ENCODE peak calls at places on chromosomes 5 and 9, in four cellular contexts. S is H1, Z is suprapubic skin, K is ovary. Q is an unnamed sample. For H3K36me3, the result is how much of the 10 kb centered on the place peaks cover.

GRCh38 chr9:98192503-98193335 is at the start of gene CORO2A:
- DNase-seq in K (peak), S (peak), Z (no peak), Q (peak)

GRCh38 chr5:72459913-72460312 is 47.3 kb downstream of the ZNF366 start:
- DNase-seq in Z (no peak), S (no peak), K (no peak), Q (no peak)

GRCh38 chr9:16289639-16290038 is 580.8 kb downstream of the BNC2 start:
- DNase-seq in K (no peak), Z (no peak), S (no peak), Q (no peak)

GRCh38 chr5:90142531-90142930 is 267.0 kb downstream of the CETN3 start:
- DNase-seq in K (no peak), S (no peak), Z (no peak), Q (no peak)

GRCh38 chr5:11384441-11385250 is 519.6 kb downstream of the CTNND2 start:
- DNase-seq in S (peak), K (peak), Z (no peak), Q (peak)

GRCh38 chr9:73011956-73012355 is 59.1 kb upstream of the ALDH1A1 start:
- DNase-seq in K (no peak), S (no peak), Z (no peak), Q (no peak)

GRCh38 chr9:32128546-32128945 is 255.9 kb upstream of the ACO1 start:
- DNase-seq in Z (no peak), K (no peak), S (no peak), Q (no peak)

GRCh38 chr5:178361657-178362445 is 129.2 kb upstream of the PHYKPL start:
- DNase-seq in S (no peak), Z (peak), K (no peak), Q (no peak)

GRCh38 chr9:114007991-114008666 is 70.0 kb downstream of the AMBP start:
- DNase-seq in S (peak), Z (peak), K (no peak), Q (peak)

GRCh38 chr5:91928751-91929521 is 545.8 kb upstream of the ARRDC3 start:
- DNase-seq in Z (no peak), K (no peak), S (no peak), Q (no peak)

GRCh38 chr9:73215249-73215648 is 63.6 kb downstream of the ANXA1 start:
- DNase-seq in S (no peak), Z (no peak), K (no peak), Q (no peak)

GRCh38 chr9:37293664-37294524 is 128.6 kb upstream of the GRHPR start:
- DNase-seq in K (no peak), S (no peak), Z (no peak), Q (no peak)

GRCh38 chr5:56059854-56060253 is 65.1 kb upstream of the IL6ST start:
- DNase-seq in Z (no peak), K (no peak), S (no peak), Q (no peak)

GRCh38 chr9:124008307-124008854 is 3.2 kb upstream of the LHX2 start:
- DNase-seq in Z (no peak), S (peak), K (no peak), Q (no peak)

GRCh38 chr9:96884443-96884842 is 30.1 kb upstream of the ZNF782 start:
- DNase-seq in S (no peak), Z (no peak), K (no peak), Q (peak)

GRCh38 chr5:149930060-149930753 is 14.4 kb downstream of the PDE6A start:
- DNase-seq in K (no peak), Z (no peak), S (no peak), Q (no peak)

GRCh38 chr9:37417857-37418618 is 4.5 kb upstream of the GRHPR start:
- DNase-seq in S (no peak), Z (no peak), K (no peak), Q (no peak)

GRCh38 chr9:83106272-83106671 is 43.3 kb upstream of the RASEF start:
- DNase-seq in K (no peak), S (no peak), Z (no peak), Q (no peak)

GRCh38 chr5:14672508-14673394 is 8.2 kb downstream of the OTULIN start:
- DNase-seq in Z (no peak), K (no peak), S (no peak), Q (no peak)

GRCh38 chr5:2335156-2335555 is 416.3 kb downstream of the IRX2 start:
- DNase-seq in Z (no peak), S (no peak), K (no peak), Q (no peak)

GRCh38 chr5:38751103-38751502 is 94.7 kb upstream of the OSMR start:
- DNase-seq in K (no peak), S (no peak), Z (no peak), Q (no peak)

GRCh38 chr9:23752859-23753258 is 73.2 kb downstream of the ELAVL2 start:
- DNase-seq in K (no peak), S (no peak), Z (no peak), Q (no peak)

GRCh38 chr5:78467744-78468357 is 107.4 kb downstream of the SCAMP1 start:
- DNase-seq in Z (no peak), S (no peak), K (no peak), Q (no peak)

GRCh38 chr9:108673386-108673785 is 182.4 kb downstream of the ACTL7B start:
- DNase-seq in S (no peak), Z (no peak), K (no peak), Q (no peak)

GRCh38 chr5:173792781-173793547 is 95.2 kb upstream of the CPEB4 start:
- DNase-seq in S (no peak), Z (no peak), K (no peak), Q (no peak)

GRCh38 chr9:16241231-16241630 is 629.2 kb downstream of the BNC2 start:
- DNase-seq in S (no peak), Z (no peak), K (no peak), Q (no peak)

GRCh38 chr9:137379761-137380161 is 43.2 kb downstream of the EXD3 start:
- DNase-seq in S (no peak), K (peak), Z (peak), Q (no peak)

GRCh38 chr9:124661184-124661755 is 109.8 kb downstream of the NR6A1 start:
- DNase-seq in K (no peak), S (no peak), Z (no peak), Q (no peak)

GRCh38 chr5:31291323-31291854 is 97.9 kb downstream of the CDH6 start:
- DNase-seq in S (no peak), Z (no peak), K (no peak), Q (no peak)

GRCh38 chr5:65812648-65813047 is 90.6 kb downstream of the NLN start:
- DNase-seq in S (no peak), K (no peak), Z (no peak), Q (peak)

GRCh38 chr9:126329476-126330275 is 3.0 kb downstream of the MVB12B start:
- DNase-seq in K (no peak), Z (no peak), S (peak), Q (no peak)

GRCh38 chr5:121976979-121977378 is 15.2 kb downstream of the SRFBP1 start:
- DNase-seq in Z (no peak), S (no peak), K (no peak), Q (no peak)

GRCh38 chr5:43616535-43616934 is 13.6 kb downstream of the NNT start:
- DNase-seq in K (no peak), Z (no peak), S (no peak), Q (no peak)

GRCh38 chr9:26833792-26834191 is 58.8 kb downstream of the CAAP1 start:
- DNase-seq in K (no peak), S (no peak), Z (no peak), Q (no peak)

GRCh38 chr9:114121445-114122151 is 22.5 kb upstream of the KIF12 start:
- DNase-seq in Z (no peak), K (no peak), S (no peak), Q (no peak)

GRCh38 chr9:74951107-74951720 is 1.5 kb downstream of the C9orf40 start:
- DNase-seq in S (no peak), K (no peak), Z (no peak), Q (no peak)

GRCh38 chr9:124354364-124355031 is 60.7 kb downstream of the PSMB7 start:
- DNase-seq in K (no peak), S (no peak), Z (no peak), Q (no peak)

GRCh38 chr9:114347675-114348074 is 18.0 kb downstream of the ORM2 start:
- DNase-seq in S (no peak), Z (no peak), K (no peak), Q (no peak)

GRCh38 chr5:118705931-118706330 is 282.4 kb downstream of the DTWD2 start:
- DNase-seq in K (no peak), S (no peak), Z (no peak), Q (no peak)

DNA sequence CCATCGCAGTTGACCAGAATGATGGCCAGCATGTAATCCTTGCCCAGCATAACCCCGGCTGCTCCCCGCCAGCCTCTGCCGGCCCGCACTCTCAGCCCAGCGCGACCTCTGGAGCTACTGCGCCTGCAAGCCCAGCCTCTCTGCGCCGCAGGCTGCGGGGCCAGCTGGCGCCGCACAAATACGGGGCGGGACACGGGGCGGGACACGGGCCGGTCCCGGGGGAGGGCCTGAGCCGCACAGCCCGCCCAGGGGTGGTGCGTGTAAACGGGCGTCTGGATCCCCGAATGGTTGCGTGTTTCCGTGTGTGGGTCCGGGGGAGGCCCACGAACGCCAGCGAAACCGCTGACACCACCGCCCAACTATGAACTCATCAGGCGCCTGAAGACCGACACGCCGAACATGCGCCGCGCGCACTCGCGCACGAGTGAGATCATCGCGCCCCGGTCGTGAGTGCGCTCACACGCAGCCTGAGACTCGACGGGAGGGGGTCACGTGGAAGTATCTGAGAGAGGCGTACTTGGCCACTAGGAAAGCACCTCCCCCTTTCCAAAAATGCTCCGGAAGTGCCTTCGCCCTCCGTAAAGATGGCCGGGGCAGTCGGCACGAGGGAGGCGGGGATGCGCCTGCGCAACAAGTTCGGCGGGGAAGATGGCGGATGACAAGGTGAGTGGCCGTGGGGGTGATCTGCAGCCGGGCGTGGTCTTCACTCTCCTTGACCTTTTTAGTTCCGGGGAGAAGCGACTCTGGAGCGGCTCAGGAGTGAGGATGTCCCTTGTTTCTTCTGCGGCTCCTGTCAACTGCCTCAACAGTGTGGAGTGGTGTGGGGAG is at the start of the genes APBB3 and SLC35A4:
- DNase-seq in K (peak), S (peak), Z (peak), Q (peak)
- TF ChIP-seq POLR2A in K (peak), S (no peak), Z (no peak), Q (no peak)

DNA sequence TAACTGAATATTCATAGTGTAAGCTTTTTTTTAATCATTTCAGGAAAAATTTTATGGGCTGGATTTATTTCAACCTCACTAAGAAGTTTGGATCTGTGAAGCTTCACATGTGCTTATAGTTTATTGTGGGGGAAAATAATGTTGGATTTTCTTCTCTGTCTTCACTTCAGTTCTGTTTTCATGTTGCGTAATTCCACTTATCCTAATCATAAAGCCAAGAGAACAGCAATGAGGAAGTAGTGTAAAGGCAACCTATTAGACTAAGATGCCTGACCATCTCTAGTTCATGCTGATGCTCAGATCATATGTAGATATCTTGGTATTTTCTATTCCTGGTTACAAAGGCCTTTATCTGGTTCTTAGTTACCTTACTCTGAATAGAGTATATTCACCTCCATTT is 50.0 kb downstream of the CD180 start:
- DNase-seq in Z (no peak), K (no peak), S (no peak), Q (no peak)
- H3K36me3 ChIP-seq in Z (half or more), K (under half), S (under half), Q (half or more)

GRCh38 chr9:100098887-100099721 is at the start of the genes ERP44 and INVS:
- DNase-seq in S (peak), Z (peak), K (peak), Q (peak)
- TF ChIP-seq EP300 in S (no peak), Z (no peak), K (no peak), Q (no peak)

GRCh38 chr5:179550511-179551342 is at the start of gene RUFY1:
- DNase-seq in K (peak), S (peak), Z (peak), Q (peak)

GRCh38 chr5:179549973-179550510 is 312 bp upstream of the RUFY1 start:
- DNase-seq in Z (no peak), K (no peak), S (peak), Q (no peak)

GRCh38 chr5:179553006-179553405 is 2.7 kb downstream of the RUFY1 start:
- DNase-seq in Z (no peak), S (no peak), K (no peak), Q (no peak)

GRCh38 chr5:179554981-179555380 is 4.6 kb downstream of the RUFY1 start:
- DNase-seq in K (no peak), S (no peak), Z (no peak), Q (no peak)

DNA sequence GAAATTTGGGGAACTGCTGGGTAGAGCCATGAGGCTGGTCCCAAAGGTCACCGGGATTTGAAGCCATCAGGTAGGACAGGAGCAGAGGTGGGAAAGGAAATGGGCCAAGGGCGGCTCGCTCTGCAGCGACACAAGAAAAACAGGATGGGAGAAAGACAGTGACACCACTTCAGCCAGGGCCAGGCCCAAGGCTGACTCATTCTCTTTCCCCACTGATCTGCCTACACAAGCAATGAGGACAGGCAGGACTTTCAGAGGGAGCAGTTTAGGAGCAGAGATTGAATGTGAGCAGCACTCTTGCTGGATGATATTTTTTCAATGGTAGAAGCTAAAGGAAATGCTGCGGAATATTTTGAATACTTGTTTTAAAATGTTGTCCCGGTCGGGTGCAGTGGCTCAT is 3.5 kb downstream of the RUFY1 start:
- DNase-seq in Z (no peak), S (no peak), K (no peak), Q (no peak)
- TF ChIP-seq POLR2A in Z (no peak), S (no peak), K (no peak), Q (no peak)

GRCh38 chr9:128152133-128152780 is 3.0 kb downstream of the LCN2 start:
- DNase-seq in Z (peak), S (no peak), K (peak), Q (no peak)

GRCh38 chr9:128152781-128153116 is 3.5 kb downstream of the LCN2 start:
- DNase-seq in Z (peak), K (no peak), S (no peak), Q (no peak)

GRCh38 chr9:128153117-128153946 is 4.1 kb downstream of the LCN2 start:
- DNase-seq in Z (peak), K (peak), S (no peak), Q (no peak)

GRCh38 chr9:128155736-128156500 is 4.1 kb upstream of the BBLN start:
- DNase-seq in S (no peak), K (peak), Z (no peak), Q (no peak)

DNA sequence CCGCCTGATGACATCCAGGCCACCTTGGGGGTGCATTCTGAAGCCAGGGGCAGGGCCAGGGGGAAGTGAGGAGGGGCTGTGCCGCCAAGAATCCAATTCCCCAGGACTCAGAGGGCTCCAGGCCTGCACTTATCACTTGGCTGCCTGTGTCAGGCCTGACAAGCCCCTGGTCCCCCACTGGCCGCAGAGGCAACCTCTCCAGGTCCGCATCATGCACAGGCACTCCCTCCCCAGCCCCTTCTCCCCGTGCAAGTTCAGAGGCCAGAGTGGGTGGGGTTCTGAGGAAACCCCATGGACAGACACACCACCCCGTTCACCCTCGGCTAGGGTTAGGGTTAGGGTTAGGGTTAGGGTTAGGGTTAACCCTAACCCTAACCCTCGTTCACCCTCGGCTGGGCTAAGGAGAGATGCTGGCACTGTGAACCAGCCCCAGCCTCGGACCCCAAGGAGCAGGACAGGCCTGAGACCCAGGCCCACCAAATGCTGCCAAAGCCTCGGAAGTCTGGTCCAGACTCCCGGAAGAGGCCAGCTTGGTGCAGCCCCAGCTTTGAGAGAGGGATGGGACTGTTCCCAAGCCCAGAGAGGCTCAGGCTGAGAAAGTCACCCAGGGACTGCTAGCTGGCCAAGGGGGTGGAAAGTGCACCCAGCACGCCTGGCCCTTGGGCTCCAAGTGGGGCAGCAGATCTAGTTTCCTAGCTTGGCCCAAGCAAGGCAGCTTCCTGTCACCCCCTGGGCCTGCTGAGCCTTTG is 4.9 kb downstream of the LCN2 start:
- DNase-seq in S (no peak), Z (peak), K (peak), Q (no peak)
- H3K36me3 ChIP-seq in S (under half), Z (under half), K (under half), Q (under half)

DNA sequence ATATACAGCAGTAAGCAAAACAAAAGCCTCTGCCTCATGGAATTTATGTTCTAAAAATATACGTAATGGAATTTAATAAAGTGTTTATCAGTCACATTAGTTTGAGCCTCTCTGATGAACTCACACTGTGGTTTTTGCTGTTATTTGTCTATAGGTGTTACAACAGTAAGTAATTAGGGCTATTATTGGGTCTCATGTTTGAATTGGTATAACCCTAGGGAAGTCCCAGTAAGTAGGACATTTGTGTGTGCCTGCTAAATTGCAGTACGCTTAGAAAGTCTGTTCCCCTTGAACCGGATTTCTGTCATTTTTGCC is 197.7 kb downstream of the NR3C1 start:
- DNase-seq in K (no peak), S (no peak), Z (no peak), Q (no peak)
- TF ChIP-seq EP300 in K (no peak), S (no peak), Z (no peak), Q (no peak)

GRCh38 chr9:94554439-94555331 is at the start of gene PCAT7:
- DNase-seq in S (peak), Z (no peak), K (no peak), Q (peak)
- TF ChIP-seq POLR2A in S (peak), Z (no peak), K (no peak), Q (no peak)

DNA sequence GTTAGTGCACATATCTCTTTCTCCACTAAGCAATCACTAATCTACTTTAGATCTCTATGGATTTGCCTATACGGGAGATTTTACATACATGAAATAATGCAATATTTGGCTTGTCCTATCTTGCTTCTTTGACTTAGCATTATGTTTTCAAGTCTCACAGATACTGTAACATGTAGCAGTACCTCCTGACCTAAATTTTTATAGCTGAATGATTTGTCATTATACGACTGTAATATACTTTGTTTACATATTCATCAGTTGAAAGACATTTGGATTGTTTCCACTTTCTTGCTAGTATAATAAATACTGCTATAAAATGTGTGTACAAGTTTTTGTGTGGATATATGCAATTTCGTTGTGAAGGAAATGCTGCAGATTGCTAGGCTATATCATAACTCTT is 1520.8 kb upstream of the CDH6 start:
- DNase-seq in K (no peak), S (no peak), Z (no peak), Q (no peak)
- H3K36me3 ChIP-seq in K (under half), S (under half), Z (under half), Q (under half)

GRCh38 chr5:153613143-153613542 is 122.7 kb downstream of the GRIA1 start:
- DNase-seq in K (no peak), S (no peak), Z (no peak), Q (no peak)
- TF ChIP-seq EP300 in K (no peak), S (no peak), Z (no peak), Q (no peak)

Q was measured in stomach.